ENCODE peak calls at places on chromosomes 3 and 15, in nine cellular contexts. L is dorsolateral prefrontal cortex, S is fibroblast of mammary gland, E is A549, A is lower lobe of right lung, Q is AG04450, I is brain microvascular endothelial cell, Y is tibial nerve, O is OCI-LY7. T is an unnamed sample.
A peak's percentile ranks its signal among the peaks of the same experiment; 100 is the strongest.

GRCh38 chr3:17505856-17506255 is 236.6 kb downstream of the TBC1D5 start:
- DNase-seq in L (no peak), S (peak; percentile 19), E (no peak), A (no peak), Q (no peak), I (no peak), Y (no peak), O (no peak), T (peak; percentile 7)

GRCh38 chr15:63408514-63408913 is 26.9 kb upstream of the CA12 start:
- DNase-seq in L (no peak), S (no peak), E (no peak), A (no peak), Q (no peak), I (no peak), Y (no peak), O (no peak), T (no peak)

GRCh38 chr3:110579841-110580550 is 491.6 kb upstream of the NECTIN3 start:
- DNase-seq in L (no peak), S (peak; percentile 65), E (no peak), A (no peak), Q (no peak), I (peak; percentile 43), Y (no peak), O (no peak), T (no peak)

GRCh38 chr3:184807549-184807948 is 4.4 kb upstream of the VPS8 start:
- DNase-seq in L (peak; percentile 23), S (no peak), E (no peak), A (no peak), Q (no peak), I (no peak), Y (no peak), O (no peak), T (no peak)

GRCh38 chr15:52318729-52319500 is 23.3 kb upstream of the MYO5C start:
- DNase-seq in L (peak; percentile 95), S (no peak), E (no peak), A (peak; percentile 76), Q (no peak), I (no peak), Y (no peak), O (no peak), T (peak; percentile 73)

GRCh38 chr3:183807329-183807728 is 18.0 kb downstream of the MAP6D1 start:
- DNase-seq in L (no peak), S (no peak), E (no peak), A (no peak), Q (no peak), I (no peak), Y (no peak), O (no peak), T (no peak)

GRCh38 chr15:44710236-44711088 is 661 bp downstream of the PATL2 start:
- DNase-seq in L (no peak), S (peak; percentile 48), E (peak; percentile 22), A (peak; percentile 75), Q (no peak), I (peak; percentile 45), Y (peak; percentile 48), O (peak; percentile 76), T (no peak)

GRCh38 chr15:58988011-58988785 is 735 bp downstream of the RNF111 start:
- DNase-seq in L (peak; percentile 50), S (peak; percentile 36), E (peak; percentile 47), A (peak; percentile 86), Q (no peak), I (peak; percentile 12), Y (peak; percentile 72), O (peak; percentile 68), T (peak; percentile 61)

GRCh38 chr3:172280406-172281051 is 167.7 kb downstream of the GHSR start:
- DNase-seq in L (no peak), S (peak; percentile 69), E (no peak), A (no peak), Q (peak; percentile 77), I (peak; percentile 65), Y (no peak), O (no peak), T (peak; percentile 79)

GRCh38 chr3:194690501-194691372 is 5.1 kb downstream of the FAM43A start:
- DNase-seq in L (no peak), S (peak; percentile 36), E (no peak), A (no peak), Q (no peak), I (peak; percentile 49), Y (no peak), O (peak; percentile 62), T (peak; percentile 43)

GRCh38 chr15:96409231-96410138 is 79.0 kb downstream of the NR2F2 start:
- DNase-seq in L (no peak), S (no peak), E (no peak), A (no peak), Q (no peak), I (peak; percentile 5), Y (no peak), O (no peak), T (peak; percentile 22)

GRCh38 chr3:156816091-156816793 is 9.9 kb upstream of the LEKR1 start:
- DNase-seq in L (no peak), S (peak; percentile 58), E (peak; percentile 50), A (peak; percentile 52), Q (no peak), I (peak; percentile 66), Y (no peak), O (no peak), T (no peak)

GRCh38 chr15:85582076-85582718 is 201.8 kb downstream of the AKAP13 start:
- DNase-seq in L (no peak), S (peak; percentile 89), E (no peak), A (no peak), Q (no peak), I (no peak), Y (peak; percentile 35), O (peak; percentile 22), T (peak; percentile 44)

GRCh38 chr3:115321396-115321795 is 174.3 kb upstream of the ZBTB20 start:
- DNase-seq in L (no peak), S (peak; percentile 77), E (no peak), A (no peak), Q (no peak), I (peak; percentile 19), Y (no peak), O (no peak), T (no peak)

GRCh38 chr15:101060576-101061551 is 141.7 kb downstream of the LRRK1 start:
- DNase-seq in L (no peak), S (no peak), E (no peak), A (no peak), Q (no peak), I (no peak), Y (no peak), O (no peak), T (no peak)

GRCh38 chr3:141849056-141849814 is 27.2 kb upstream of the ATP1B3 start:
- DNase-seq in L (no peak), S (no peak), E (no peak), A (peak; percentile 56), Q (no peak), I (no peak), Y (peak; percentile 25), O (no peak), T (no peak)

GRCh38 chr3:141846050-141846433 is 30.4 kb upstream of the ATP1B3 start:
- DNase-seq in L (no peak), S (no peak), E (no peak), A (no peak), Q (no peak), I (no peak), Y (no peak), O (no peak), T (no peak)

GRCh38 chr3:141844108-141844507 is 32.3 kb upstream of the ATP1B3 start:
- DNase-seq in L (no peak), S (no peak), E (no peak), A (no peak), Q (no peak), I (no peak), Y (no peak), O (no peak), T (no peak)

GRCh38 chr3:141844812-141845211 is 31.6 kb upstream of the ATP1B3 start:
- DNase-seq in L (no peak), S (no peak), E (no peak), A (no peak), Q (no peak), I (no peak), Y (no peak), O (no peak), T (no peak)

GRCh38 chr3:141845407-141846049 is 30.9 kb upstream of the ATP1B3 start:
- DNase-seq in L (no peak), S (no peak), E (no peak), A (no peak), Q (no peak), I (no peak), Y (no peak), O (peak; percentile 4), T (no peak)
- TF ChIP-seq CTCF in L (no peak), S (no peak), E (no peak), A (no peak), Q (no peak), I (peak; percentile 2), Y (no peak), O (peak; percentile 13), T (no peak)

DNA sequence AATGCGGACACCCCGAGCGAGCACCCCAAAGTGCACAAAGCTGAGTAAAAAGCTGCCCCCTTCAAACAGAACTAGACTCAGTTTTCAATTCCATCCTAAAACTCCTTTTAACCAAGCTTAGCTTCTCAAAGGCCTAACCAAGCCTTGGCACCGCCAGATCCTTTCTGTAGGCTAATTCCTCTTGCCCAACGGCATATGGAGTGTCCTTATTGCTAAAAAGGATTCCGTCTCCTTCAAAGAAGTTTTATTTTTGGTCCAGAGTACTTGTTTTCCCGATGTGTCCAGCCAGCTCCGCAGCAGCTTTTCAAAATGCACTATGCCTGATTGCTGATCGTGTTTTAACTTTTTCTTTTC is 5.3 kb downstream of the BHLHE40 start:
- DNase-seq in L (no peak), S (no peak), E (peak; percentile 58), A (no peak), Q (no peak), I (no peak), Y (no peak), O (no peak), T (peak; percentile 41)
- H3K4me3 ChIP-seq in L (peak overlapping the region; percentile 63), S (peak overlapping the region; percentile 32), E (peak overlapping the region; percentile 88), A (peak overlapping the region; percentile 94), Q (peak overlapping the region; percentile 32), I (peak overlapping the region; percentile 100), Y (peak overlapping the region; percentile 8), O (no peak overlapping the region), T (peak overlapping the region; percentile 4)

GRCh38 chr3:12601072-12601471 is 44.2 kb downstream of the MKRN2 start:
- DNase-seq in L (no peak), S (peak; percentile 35), E (peak; percentile 39), A (no peak), Q (no peak), I (no peak), Y (no peak), O (no peak), T (no peak)
- TF ChIP-seq CTCF in L (no peak), S (no peak), E (no peak), A (no peak), Q (no peak), I (no peak), Y (no peak), O (peak; percentile 43), T (peak; percentile 23)

GRCh38 chr3:57164217-57164605 is 942 bp downstream of the IL17RD start:
- DNase-seq in L (no peak), S (peak; percentile 43), E (no peak), A (peak; percentile 48), Q (no peak), I (no peak), Y (peak; percentile 52), O (no peak), T (peak; percentile 36)
- H3K4me3 ChIP-seq in L (peak overlapping the region; percentile 79), S (peak overlapping the region; percentile 50), E (peak overlapping the region; percentile 68), A (peak overlapping the region; percentile 71), Q (peak overlapping the region; percentile 62), I (peak overlapping the region; percentile 65), Y (peak overlapping the region; percentile 86), O (peak overlapping the region; percentile 74), T (peak overlapping the region; percentile 46)

GRCh38 chr15:27485265-27485664 is 514.3 kb downstream of the GABRG3 start:
- DNase-seq in L (no peak), S (no peak), E (no peak), A (no peak), Q (no peak), I (no peak), Y (no peak), O (no peak), T (no peak)
- TF ChIP-seq CTCF in L (no peak), S (no peak), E (no peak), A (no peak), Q (no peak), I (no peak), Y (no peak), O (no peak), T (no peak)